ENCODE peak calls at places on chromosomes 13 and 19, in five cellular contexts. S, Z, U, J and E are unnamed samples.

GRCh38 chr13:40540707-40541044 is 125.8 kb downstream of the FOXO1 start:
- DNase-seq in U (no peak), S (no peak), Z (no peak), J (no peak), E (no peak)

GRCh38 chr19:48372904-48373303 is 8.7 kb downstream of the SYNGR4 start:
- DNase-seq in Z (no peak), J (peak; percentile 70), S (no peak), U (no peak), E (no peak)

GRCh38 chr13:54950546-54950945 is 1921.9 kb downstream of the OLFM4 start:
- DNase-seq in U (no peak), J (no peak), Z (no peak), S (no peak), E (no peak)

GRCh38 chr13:113916330-113916815 is 52.5 kb upstream of the GAS6 start:
- DNase-seq in U (no peak), J (no peak), S (no peak), Z (no peak), E (no peak)

GRCh38 chr13:23445794-23446193 is 12.3 kb upstream of the SACS start:
- DNase-seq in U (no peak), J (no peak), S (no peak), Z (peak; percentile 11), E (no peak)

GRCh38 chr13:75312884-75313520 is 169.0 kb downstream of the TBC1D4 start:
- DNase-seq in S (no peak), U (no peak), Z (no peak), J (peak; percentile 18), E (no peak)

GRCh38 chr13:65472336-65472735 is 1757.8 kb downstream of the PCDH9 start:
- DNase-seq in J (no peak), Z (no peak), S (no peak), U (no peak), E (no peak)

GRCh38 chr13:112450567-112451240 is 74.5 kb downstream of the SPACA7 start:
- DNase-seq in U (no peak), J (no peak), S (no peak), Z (no peak), E (no peak)

GRCh38 chr13:110233181-110233641 is 73.7 kb downstream of the COL4A1 start:
- DNase-seq in Z (no peak), U (no peak), J (no peak), S (no peak), E (no peak)
- TF ChIP-seq CTCF in Z (no peak), U (no peak), J (no peak), S (no peak), E (no peak)

DNA sequence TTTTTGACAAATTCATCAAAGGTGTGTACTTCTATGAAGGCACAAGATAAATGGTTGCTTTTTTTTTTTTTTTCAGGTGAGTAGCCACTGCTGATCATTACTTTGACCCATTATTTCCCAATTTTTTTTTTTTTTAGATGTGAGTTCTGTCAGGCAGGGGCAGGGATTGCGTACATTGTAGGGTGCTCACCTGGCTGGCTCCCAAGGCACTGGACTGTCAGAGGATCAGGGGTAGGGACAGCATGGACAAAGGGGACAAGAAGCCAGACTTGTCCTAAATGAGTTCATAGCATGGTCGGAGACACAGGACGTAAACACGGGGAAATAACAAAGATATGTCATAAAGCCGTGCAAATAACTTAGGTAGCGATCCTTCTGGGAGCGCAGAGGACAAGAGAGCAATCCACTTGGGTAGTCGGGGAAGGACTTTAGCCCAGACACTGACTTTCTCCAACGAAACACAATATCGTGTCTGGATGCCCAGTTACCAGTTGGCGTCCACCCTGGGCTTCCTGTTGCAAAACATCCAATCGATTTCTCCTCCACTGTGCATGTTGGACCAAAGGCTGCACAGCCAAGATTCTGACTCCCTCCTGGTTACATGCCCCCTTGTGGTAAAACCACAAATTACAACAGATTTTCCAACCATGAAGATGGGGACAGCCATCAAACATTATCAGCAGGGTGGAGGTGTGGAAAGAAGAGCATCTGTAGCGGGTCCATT is 27.5 kb upstream of the KATNAL1 start:
- DNase-seq in U (no peak), Z (no peak), S (no peak), J (peak; percentile 31), E (no peak)
- TF ChIP-seq CTCF in U (peak; percentile 75), Z (peak; percentile 60), S (peak; percentile 60), J (peak; percentile 42), E (peak; percentile 53)

DNA sequence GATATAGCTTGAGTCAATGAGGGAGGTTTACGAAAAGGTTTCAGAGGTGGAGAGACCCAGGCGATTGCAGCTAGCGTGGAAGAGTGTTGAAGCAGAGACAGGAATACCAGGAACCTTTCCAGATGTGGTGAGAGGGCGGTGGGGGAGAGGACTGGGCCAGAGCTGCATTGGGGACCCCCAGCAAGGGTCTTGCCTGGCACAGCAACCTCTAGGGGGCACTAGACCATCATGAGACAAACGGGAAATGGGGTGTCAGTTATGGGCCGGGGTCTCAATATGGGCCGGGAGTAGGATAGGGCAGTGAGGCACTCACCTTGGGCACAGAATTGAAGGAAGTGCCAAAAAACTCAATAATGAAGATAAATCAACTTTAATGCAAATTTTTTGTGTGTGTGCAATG is 2.1 kb upstream of the LRP3 start:
- DNase-seq in J (no peak), U (no peak), Z (no peak), S (no peak), E (no peak)
- TF ChIP-seq CTCF in J (no peak), U (no peak), Z (no peak), S (peak; percentile 24), E (no peak)

DNA sequence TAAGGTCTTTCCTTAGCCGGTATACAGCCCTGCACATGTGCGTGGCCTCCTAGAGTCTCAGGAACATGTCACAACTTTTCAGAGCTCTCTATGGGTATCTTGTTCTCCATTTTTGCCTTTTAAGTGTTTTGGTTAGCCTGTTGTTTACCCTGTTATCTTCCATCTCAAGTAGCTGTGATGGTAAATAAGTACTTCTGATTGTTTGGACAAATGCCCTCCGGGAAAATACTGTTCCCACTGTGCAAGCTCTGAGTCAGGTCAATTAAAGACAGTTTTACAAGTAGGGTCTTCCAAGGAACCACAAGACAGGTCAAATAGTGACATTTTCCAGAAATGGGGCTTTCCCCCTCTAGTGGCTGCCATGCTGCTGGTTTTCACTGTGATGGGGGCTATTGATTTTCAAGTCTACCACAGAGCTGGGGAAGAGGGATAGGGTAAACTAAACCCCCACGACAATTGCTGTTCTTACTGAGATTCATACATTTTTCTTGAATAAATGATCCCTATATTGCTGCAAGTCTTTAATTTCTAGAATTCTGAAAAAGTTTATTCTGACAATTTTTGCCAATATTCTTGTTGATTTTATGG is 109.5 kb downstream of the TM9SF2 start:
- DNase-seq in Z (no peak), J (no peak), S (no peak), U (no peak), E (no peak)
- TF ChIP-seq CTCF in Z (no peak), J (no peak), S (peak; percentile 27), U (no peak), E (peak; percentile 13)

DNA sequence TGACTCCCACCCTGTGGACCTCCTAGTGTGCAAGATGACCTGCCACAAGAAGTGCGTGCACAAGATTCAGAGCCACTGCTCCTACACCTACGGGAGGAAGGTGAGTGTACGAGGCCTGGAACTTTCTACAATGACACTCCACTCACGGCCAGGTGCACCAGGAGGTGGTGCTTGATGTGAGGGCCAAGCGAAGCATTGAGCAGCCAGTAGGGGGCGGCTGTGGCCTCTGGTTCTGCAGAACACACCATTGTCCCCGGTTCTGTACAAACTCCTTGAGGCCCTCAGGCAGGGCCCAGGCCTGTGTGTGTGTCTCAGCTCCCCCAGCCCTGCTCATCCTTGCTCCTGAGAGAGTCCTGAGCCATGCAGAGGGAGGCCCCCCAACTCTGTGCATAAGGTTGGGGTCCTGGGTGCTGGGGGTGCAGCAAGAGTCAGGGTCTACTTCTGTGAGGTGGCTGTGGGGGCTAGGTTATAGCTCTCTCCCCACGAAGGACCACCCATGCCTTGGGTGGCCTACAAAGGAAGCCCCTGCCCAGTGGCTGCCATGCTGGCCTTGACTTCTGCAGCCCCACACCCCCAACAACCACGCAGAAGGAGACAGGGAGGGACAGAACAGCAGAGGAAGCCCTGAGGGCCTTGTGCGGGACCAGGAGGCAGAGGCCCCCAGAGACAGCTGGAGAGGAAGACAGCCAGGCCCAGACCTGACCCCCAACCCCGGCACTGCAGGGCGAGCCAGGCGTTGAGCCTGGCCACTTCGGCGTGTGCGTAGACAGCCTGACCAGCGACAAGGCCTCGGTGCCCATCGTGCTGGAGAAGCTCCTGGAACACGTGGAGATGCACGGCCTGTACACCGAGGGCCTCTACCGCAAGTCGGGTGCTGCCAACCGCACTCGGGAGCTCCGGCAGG is 9.7 kb upstream of the USE1 start:
- DNase-seq in U (no peak), J (peak; percentile 75), S (peak; percentile 36), Z (peak; percentile 50), E (peak; percentile 84)
- TF ChIP-seq CTCF in U (peak; percentile 33), J (peak; percentile 60), S (peak; percentile 70), Z (peak; percentile 83), E (peak; percentile 58)

DNA sequence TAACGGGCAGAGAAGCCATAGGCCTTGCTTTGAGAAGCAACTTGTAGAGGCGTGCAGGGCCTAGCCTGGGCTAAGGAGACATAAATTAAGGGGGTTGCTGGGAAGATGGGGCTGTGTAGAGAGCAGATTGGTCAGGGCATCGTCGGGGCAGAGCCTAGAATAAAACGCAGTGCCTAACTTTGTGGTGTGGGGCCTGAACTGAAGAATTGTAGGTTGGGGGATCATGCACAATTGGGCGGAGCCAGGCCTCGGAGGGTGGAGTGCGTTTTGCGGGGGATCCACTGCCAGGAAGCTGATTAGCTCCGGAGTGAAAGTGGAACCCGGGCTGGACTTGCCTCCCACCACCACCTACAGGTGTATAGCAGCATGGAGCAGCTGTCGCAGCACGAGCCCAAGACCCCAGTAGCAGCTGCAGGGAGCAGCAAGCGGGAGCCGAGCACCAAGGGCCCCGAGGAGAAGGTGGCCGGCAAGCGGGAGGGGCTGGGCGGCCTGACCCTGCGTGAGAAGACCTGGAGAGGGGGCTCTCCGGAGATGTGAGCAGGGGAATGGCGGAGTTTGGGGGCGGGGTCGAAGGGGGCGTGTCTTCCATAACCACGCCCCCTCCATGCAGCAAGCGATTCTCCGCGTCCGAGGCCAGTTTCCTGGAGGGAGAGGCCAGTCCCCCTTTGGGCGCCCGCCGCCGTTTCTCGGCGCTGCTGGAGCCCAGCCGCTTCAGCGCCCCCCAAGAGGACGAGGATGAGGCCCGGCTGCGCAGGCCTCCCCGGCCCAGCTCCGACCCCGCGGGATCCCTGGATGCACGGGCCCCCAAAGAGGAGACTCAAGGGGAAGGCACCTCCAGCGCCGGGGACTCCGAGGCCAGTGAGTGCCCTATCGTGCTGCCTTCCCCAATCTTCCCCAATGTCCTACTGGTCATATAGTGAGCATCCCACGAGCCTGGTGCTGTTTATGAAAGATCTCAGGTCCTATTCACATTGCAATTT is 13.8 kb downstream of the DNASE2 start:
- DNase-seq in Z (peak; percentile 83), S (peak; percentile 76), J (peak; percentile 71), U (peak; percentile 89), E (no peak)
- TF ChIP-seq CTCF in Z (no peak), S (peak; percentile 36), J (no peak), U (no peak), E (no peak)

DNA sequence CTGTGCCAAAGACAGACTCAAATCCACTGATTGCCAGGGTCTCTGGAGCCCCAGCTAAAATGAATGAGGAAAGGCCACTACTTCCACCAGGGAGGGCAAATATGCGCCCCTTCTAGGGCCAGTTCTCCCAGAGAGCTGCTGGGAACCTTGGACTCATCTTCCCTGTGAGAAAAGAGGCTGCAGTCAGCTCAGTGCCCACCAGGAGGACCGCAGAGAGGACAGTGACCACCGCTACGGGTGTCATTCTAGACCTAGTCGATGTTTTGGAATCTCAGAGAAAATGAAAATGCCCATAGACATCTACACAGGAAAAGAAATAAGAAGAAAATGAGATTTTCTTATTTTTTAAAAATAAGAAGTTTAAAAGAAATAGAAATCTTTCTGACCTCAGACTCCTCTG is 235.1 kb downstream of the UQCRFS1 start:
- DNase-seq in Z (no peak), J (no peak), S (no peak), U (no peak), E (no peak)
- TF ChIP-seq CTCF in Z (peak; percentile 14), J (no peak), S (peak; percentile 34), U (no peak), E (no peak)